ENCODE peak calls at places on chromosomes 4 and X, in five cellular contexts. One of them, this sample, is unnamed.

GRCh38 chrX:107541244-107541643 is 87.1 kb upstream of the PRPS1 start:
- DNase-seq in MM.1S: peak
- DNase-seq in astrocyte of the cerebellum: no peak
- DNase-seq in HFF-Myc: no peak
- DNase-seq in Panc1: no peak
- DNase-seq in this sample: no peak

GRCh38 chrX:40831750-40832149 is 96.4 kb upstream of the MED14 start:
- DNase-seq in MM.1S: no peak
- DNase-seq in astrocyte of the cerebellum: no peak
- DNase-seq in HFF-Myc: no peak
- DNase-seq in Panc1: no peak
- DNase-seq in this sample: no peak

GRCh38 chr4:1401409-1402020 is 4.7 kb downstream of the NKX1-1 start:
- DNase-seq in MM.1S: no peak
- DNase-seq in astrocyte of the cerebellum: no peak
- DNase-seq in HFF-Myc: no peak
- DNase-seq in Panc1: no peak
- DNase-seq in this sample: no peak

GRCh38 chrX:47143894-47144625 is 442 bp downstream of the NDUFB11 start:
- DNase-seq in MM.1S: peak
- DNase-seq in astrocyte of the cerebellum: no peak
- DNase-seq in HFF-Myc: peak
- DNase-seq in Panc1: no peak
- DNase-seq in this sample: peak

GRCh38 chr4:123361195-123361861 is 35.3 kb upstream of the SPRY1 start:
- DNase-seq in MM.1S: no peak
- DNase-seq in astrocyte of the cerebellum: peak
- DNase-seq in HFF-Myc: peak
- DNase-seq in Panc1: no peak
- DNase-seq in this sample: peak

GRCh38 chr4:37995299-37995821 is 35.2 kb downstream of the PTTG2 start:
- DNase-seq in MM.1S: peak
- DNase-seq in astrocyte of the cerebellum: no peak
- DNase-seq in HFF-Myc: no peak
- DNase-seq in Panc1: no peak
- DNase-seq in this sample: no peak

GRCh38 chrX:117808413-117808812 is 308.2 kb downstream of the KLHL13 start:
- DNase-seq in MM.1S: no peak
- DNase-seq in astrocyte of the cerebellum: no peak
- DNase-seq in HFF-Myc: no peak
- DNase-seq in Panc1: no peak
- DNase-seq in this sample: no peak

GRCh38 chr4:140529434-140529833 is 5.5 kb downstream of the ELMOD2 start:
- DNase-seq in MM.1S: no peak
- DNase-seq in astrocyte of the cerebellum: no peak
- DNase-seq in HFF-Myc: no peak
- DNase-seq in Panc1: no peak
- DNase-seq in this sample: no peak

GRCh38 chrX:6184900-6185515 is 43.7 kb downstream of the NLGN4X start:
- DNase-seq in MM.1S: peak
- DNase-seq in astrocyte of the cerebellum: peak
- DNase-seq in HFF-Myc: no peak
- DNase-seq in Panc1: no peak
- DNase-seq in this sample: peak

GRCh38 chr4:168755643-168756482 is 254.2 kb downstream of the CBR4 start:
- DNase-seq in MM.1S: no peak
- DNase-seq in astrocyte of the cerebellum: no peak
- DNase-seq in HFF-Myc: no peak
- DNase-seq in Panc1: no peak
- DNase-seq in this sample: peak

GRCh38 chr4:89753601-89754066 is 83.3 kb downstream of the SNCA start:
- DNase-seq in MM.1S: no peak
- DNase-seq in astrocyte of the cerebellum: peak
- DNase-seq in HFF-Myc: peak
- DNase-seq in Panc1: no peak
- DNase-seq in this sample: peak

GRCh38 chrX:35682481-35682880 is 115.7 kb upstream of the MAGEB16 start:
- DNase-seq in MM.1S: no peak
- DNase-seq in astrocyte of the cerebellum: no peak
- DNase-seq in HFF-Myc: no peak
- DNase-seq in Panc1: no peak
- DNase-seq in this sample: no peak

GRCh38 chr4:81460115-81460836 is 11.4 kb downstream of the RASGEF1B start:
- DNase-seq in MM.1S: no peak
- DNase-seq in astrocyte of the cerebellum: no peak
- DNase-seq in HFF-Myc: no peak
- DNase-seq in Panc1: no peak
- DNase-seq in this sample: no peak

GRCh38 chrX:40173662-40174593 is 76.2 kb upstream of the BCOR start:
- DNase-seq in MM.1S: peak
- DNase-seq in astrocyte of the cerebellum: no peak
- DNase-seq in HFF-Myc: no peak
- DNase-seq in Panc1: no peak
- DNase-seq in this sample: peak

GRCh38 chr4:183842134-183842838 is 62.8 kb upstream of the STOX2 start:
- DNase-seq in MM.1S: no peak
- DNase-seq in astrocyte of the cerebellum: no peak
- DNase-seq in HFF-Myc: no peak
- DNase-seq in Panc1: no peak
- DNase-seq in this sample: no peak

GRCh38 chr4:36414248-36414647 is 132.8 kb downstream of the DTHD1 start:
- DNase-seq in MM.1S: peak
- DNase-seq in astrocyte of the cerebellum: no peak
- DNase-seq in HFF-Myc: no peak
- DNase-seq in Panc1: no peak
- DNase-seq in this sample: no peak
- TF ChIP-seq CTCF in MM.1S: peak
- TF ChIP-seq CTCF in astrocyte of the cerebellum: peak
- TF ChIP-seq CTCF in HFF-Myc: no peak
- TF ChIP-seq CTCF in Panc1: peak
- TF ChIP-seq CTCF in this sample: no peak

GRCh38 chr4:87130985-87131753 is 89.2 kb downstream of the KLHL8 start:
- DNase-seq in MM.1S: no peak
- DNase-seq in astrocyte of the cerebellum: no peak
- DNase-seq in HFF-Myc: no peak
- DNase-seq in Panc1: no peak
- DNase-seq in this sample: no peak
- TF ChIP-seq CTCF in MM.1S: no peak
- TF ChIP-seq CTCF in astrocyte of the cerebellum: no peak
- TF ChIP-seq CTCF in HFF-Myc: no peak
- TF ChIP-seq CTCF in Panc1: no peak
- TF ChIP-seq CTCF in this sample: no peak

DNA sequence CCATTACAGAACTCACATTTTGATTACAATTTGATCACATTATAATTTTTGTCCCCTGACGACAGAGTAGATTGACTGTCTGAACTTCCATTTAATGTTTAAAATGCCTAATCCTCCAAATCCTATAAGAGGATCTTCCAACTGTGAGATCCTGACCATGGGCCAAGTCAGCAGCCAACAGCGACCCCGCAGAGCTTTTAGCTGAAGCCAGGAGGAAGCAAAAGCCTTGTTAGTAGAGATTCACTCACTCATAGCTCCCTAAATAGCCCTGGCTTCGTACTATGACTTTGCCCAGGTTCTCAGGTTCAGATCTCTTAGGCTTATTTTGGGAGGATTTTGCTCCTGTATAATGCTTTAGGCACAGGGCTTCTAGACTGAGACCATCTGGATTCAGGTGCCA is 413.1 kb downstream of the NKX6-1 start:
- DNase-seq in MM.1S: no peak
- DNase-seq in astrocyte of the cerebellum: no peak
- DNase-seq in HFF-Myc: no peak
- DNase-seq in Panc1: no peak
- DNase-seq in this sample: no peak
- TF ChIP-seq CTCF in MM.1S: no peak
- TF ChIP-seq CTCF in astrocyte of the cerebellum: no peak
- TF ChIP-seq CTCF in HFF-Myc: no peak
- TF ChIP-seq CTCF in Panc1: no peak
- TF ChIP-seq CTCF in this sample: no peak

GRCh38 chrX:131067846-131068745 is 9.9 kb downstream of the ARHGAP36 start:
- DNase-seq in MM.1S: no peak
- DNase-seq in astrocyte of the cerebellum: no peak
- DNase-seq in HFF-Myc: no peak
- DNase-seq in Panc1: no peak
- DNase-seq in this sample: no peak

GRCh38 chrX:131072871-131073571 is 14.9 kb downstream of the ARHGAP36 start:
- DNase-seq in MM.1S: no peak
- DNase-seq in astrocyte of the cerebellum: no peak
- DNase-seq in HFF-Myc: no peak
- DNase-seq in Panc1: no peak
- DNase-seq in this sample: no peak

GRCh38 chrX:131067216-131067615 is 9.1 kb downstream of the ARHGAP36 start:
- DNase-seq in MM.1S: no peak
- DNase-seq in astrocyte of the cerebellum: no peak
- DNase-seq in HFF-Myc: no peak
- DNase-seq in Panc1: no peak
- DNase-seq in this sample: no peak

GRCh38 chrX:131066237-131066636 is 8.1 kb downstream of the ARHGAP36 start:
- DNase-seq in MM.1S: no peak
- DNase-seq in astrocyte of the cerebellum: no peak
- DNase-seq in HFF-Myc: no peak
- DNase-seq in Panc1: no peak
- DNase-seq in this sample: no peak

GRCh38 chrX:131068945-131069719 is 11.0 kb downstream of the ARHGAP36 start:
- DNase-seq in MM.1S: no peak
- DNase-seq in astrocyte of the cerebellum: no peak
- DNase-seq in HFF-Myc: no peak
- DNase-seq in Panc1: no peak
- DNase-seq in this sample: peak
- TF ChIP-seq CTCF in MM.1S: peak
- TF ChIP-seq CTCF in astrocyte of the cerebellum: peak
- TF ChIP-seq CTCF in HFF-Myc: peak
- TF ChIP-seq CTCF in Panc1: peak
- TF ChIP-seq CTCF in this sample: peak

DNA sequence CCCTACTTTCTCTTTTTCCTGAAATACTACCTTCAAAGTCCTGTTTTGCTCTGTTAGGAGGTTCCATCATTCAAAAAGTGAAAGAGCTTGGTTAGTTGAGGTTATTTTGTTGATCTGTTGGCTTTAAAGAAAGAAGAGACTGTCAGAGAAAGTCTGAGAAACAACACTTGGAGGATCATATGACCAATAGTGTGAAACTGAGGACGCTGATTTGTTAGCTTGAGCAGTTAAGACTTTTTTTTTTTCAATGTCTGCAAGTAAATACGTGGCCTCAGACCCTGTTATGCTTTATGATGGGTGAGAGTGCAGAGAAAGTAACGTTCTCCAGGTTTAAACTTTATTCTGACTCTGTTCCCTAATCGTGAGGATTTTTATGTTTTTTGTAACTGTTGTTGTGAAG is 45.9 kb downstream of the GAB1 start:
- DNase-seq in MM.1S: peak
- DNase-seq in astrocyte of the cerebellum: no peak
- DNase-seq in HFF-Myc: no peak
- DNase-seq in Panc1: no peak
- DNase-seq in this sample: peak
- TF ChIP-seq CTCF in MM.1S: no peak
- TF ChIP-seq CTCF in astrocyte of the cerebellum: no peak
- TF ChIP-seq CTCF in HFF-Myc: no peak
- TF ChIP-seq CTCF in Panc1: no peak
- TF ChIP-seq CTCF in this sample: no peak

DNA sequence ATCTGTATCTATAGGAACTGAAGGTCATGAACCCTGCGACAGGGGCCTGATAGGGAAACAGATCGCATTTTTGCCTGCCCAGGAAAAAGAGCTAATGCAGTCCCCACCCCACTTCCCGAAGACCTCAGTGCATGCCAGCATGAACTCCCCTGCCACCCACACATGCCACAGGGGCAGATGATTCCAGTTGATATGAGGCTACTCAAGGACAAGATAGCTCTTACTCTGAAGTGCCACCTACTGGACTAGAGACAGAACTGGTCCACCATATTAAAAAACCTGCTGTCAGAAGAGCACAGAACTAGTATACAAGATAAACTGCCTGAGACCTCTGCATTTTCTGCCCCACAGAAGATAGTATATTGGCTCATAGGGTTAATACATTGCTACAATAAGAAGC is 68.0 kb downstream of the YIPF7 start:
- DNase-seq in MM.1S: peak
- DNase-seq in astrocyte of the cerebellum: no peak
- DNase-seq in HFF-Myc: no peak
- DNase-seq in Panc1: no peak
- DNase-seq in this sample: no peak
- TF ChIP-seq CTCF in MM.1S: peak
- TF ChIP-seq CTCF in astrocyte of the cerebellum: no peak
- TF ChIP-seq CTCF in HFF-Myc: no peak
- TF ChIP-seq CTCF in Panc1: no peak
- TF ChIP-seq CTCF in this sample: no peak

GRCh38 chr4:95362906-95363578 is 185.7 kb downstream of the UNC5C start:
- DNase-seq in MM.1S: peak
- DNase-seq in astrocyte of the cerebellum: no peak
- DNase-seq in HFF-Myc: peak
- DNase-seq in Panc1: no peak
- DNase-seq in this sample: peak
- TF ChIP-seq CTCF in MM.1S: no peak
- TF ChIP-seq CTCF in astrocyte of the cerebellum: no peak
- TF ChIP-seq CTCF in HFF-Myc: peak
- TF ChIP-seq CTCF in Panc1: peak
- TF ChIP-seq CTCF in this sample: peak

This sample was measured in choroid plexus epithelial cell.